ENCODE peak calls at places on chromosomes 7 and 10, in seven cellular contexts. Q is iPS-NIHi11, B is mucosa of descending colon, F is transverse colon, M is GM04504, O is H1, D is NCI-H1105 treated with DMSO at 0.1 percent for 48 hours. J is an unnamed sample.

GRCh38 chr7:468681-469590 is 50.7 kb downstream of the PDGFA start:
- DNase-seq in Q (no peak), B (peak), F (no peak), M (no peak), O (no peak), D (no peak), J (peak)

GRCh38 chr7:105141068-105141467 is 127.1 kb downstream of the KMT2E start:
- DNase-seq in Q (peak), B (no peak), F (no peak), M (peak), O (no peak), D (peak), J (no peak)

GRCh38 chr10:71270301-71270777 is 48.7 kb upstream of the SLC29A3 start:
- DNase-seq in Q (peak), B (no peak), F (peak), M (peak), O (peak), D (peak), J (no peak)

GRCh38 chr7:9645756-9646155 is 1212.3 kb downstream of the NXPH1 start:
- DNase-seq in Q (no peak), B (no peak), F (no peak), M (no peak), O (no peak), D (no peak), J (no peak)

GRCh38 chr7:71601840-71602239 is 469.9 kb downstream of the GALNT17 start:
- DNase-seq in Q (no peak), B (no peak), F (no peak), M (no peak), O (no peak), D (no peak), J (no peak)

GRCh38 chr10:27723436-27723835 is 22.2 kb downstream of the MKX start:
- DNase-seq in Q (no peak), B (no peak), F (no peak), M (peak), O (no peak), D (no peak), J (peak)

GRCh38 chr7:77657427-77658331 is 38.6 kb upstream of the RSBN1L start:
- DNase-seq in Q (peak), B (no peak), F (no peak), M (peak), O (no peak), D (peak), J (no peak)

GRCh38 chr10:11936389-11937152 is 106.0 kb downstream of the UPF2 start:
- DNase-seq in Q (peak), B (no peak), F (peak), M (no peak), O (no peak), D (no peak), J (no peak)

GRCh38 chr10:97816609-97817008 is 33.0 kb upstream of the GOLGA7B start:
- DNase-seq in Q (no peak), B (no peak), F (no peak), M (no peak), O (no peak), D (no peak), J (no peak)

GRCh38 chr10:2867788-2868299 is 199.5 kb upstream of the PFKP start:
- DNase-seq in Q (no peak), B (no peak), F (no peak), M (no peak), O (no peak), D (no peak), J (no peak)

GRCh38 chr7:130988443-130988842 is 254.4 kb upstream of the KLF14 start:
- DNase-seq in Q (no peak), B (no peak), F (no peak), M (no peak), O (no peak), D (no peak), J (no peak)

GRCh38 chr10:6223981-6224380 is 21.2 kb downstream of the PFKFB3 start:
- DNase-seq in Q (no peak), B (no peak), F (no peak), M (no peak), O (no peak), D (no peak), J (no peak)

GRCh38 chr7:109864263-109864662 is 1226.7 kb upstream of the LRRN3 start:
- DNase-seq in Q (peak), B (no peak), F (no peak), M (no peak), O (no peak), D (peak), J (no peak)

GRCh38 chr7:5375925-5376324 is 47.7 kb downstream of the TNRC18 start:
- DNase-seq in Q (no peak), B (no peak), F (no peak), M (no peak), O (no peak), D (no peak), J (no peak)

GRCh38 chr7:148868378-148868674 is 15.8 kb downstream of the EZH2 start:
- DNase-seq in Q (no peak), B (no peak), F (no peak), M (no peak), O (no peak), D (no peak), J (no peak)

GRCh38 chr7:39461263-39461662 is 104.9 kb upstream of the YAE1 start:
- DNase-seq in Q (no peak), B (no peak), F (no peak), M (no peak), O (no peak), D (no peak), J (no peak)

GRCh38 chr7:70134029-70134445 is 535.8 kb downstream of the AUTS2 start:
- DNase-seq in Q (no peak), B (no peak), F (no peak), M (no peak), O (no peak), D (peak), J (no peak)

GRCh38 chr7:32942783-32943653 is 14.2 kb upstream of the FKBP9 start:
- DNase-seq in Q (peak), B (peak), F (peak), M (peak), O (peak), D (peak), J (peak)

GRCh38 chr7:81158189-81158588 is 239.3 kb upstream of the SEMA3C start:
- DNase-seq in Q (peak), B (no peak), F (no peak), M (no peak), O (no peak), D (no peak), J (no peak)

GRCh38 chr7:37128644-37129043 is 320.0 kb downstream of the ELMO1 start:
- DNase-seq in Q (no peak), B (no peak), F (no peak), M (no peak), O (no peak), D (peak), J (no peak)

GRCh38 chr7:152710134-152710404 is 34.1 kb upstream of the XRCC2 start:
- DNase-seq in Q (no peak), B (no peak), F (no peak), M (no peak), O (no peak), D (no peak), J (no peak)

GRCh38 chr7:18667466-18667865 is 171.9 kb downstream of the HDAC9 start:
- DNase-seq in Q (peak), B (no peak), F (no peak), M (no peak), O (no peak), D (no peak), J (peak)

GRCh38 chr10:6563075-6563474 is 17.0 kb downstream of the PRKCQ start:
- DNase-seq in Q (no peak), B (no peak), F (no peak), M (no peak), O (no peak), D (no peak), J (no peak)

GRCh38 chr7:82131224-82131623 is 312.4 kb downstream of the CACNA2D1 start:
- DNase-seq in Q (no peak), B (no peak), F (no peak), M (no peak), O (no peak), D (no peak), J (no peak)

GRCh38 chr7:118109607-118110006 is 74.4 kb upstream of the LSM8 start:
- DNase-seq in Q (no peak), B (no peak), F (no peak), M (no peak), O (no peak), D (no peak), J (no peak)

GRCh38 chr10:89301721-89302445 is at the start of gene IFIT2:
- DNase-seq in Q (no peak), B (peak), F (peak), M (peak), O (no peak), D (peak), J (peak)

GRCh38 chr10:68301790-68302502 is 29.9 kb upstream of the HNRNPH3 start:
- DNase-seq in Q (peak), B (no peak), F (no peak), M (peak), O (no peak), D (peak), J (peak)

GRCh38 chr7:77497079-77497478 is 40.0 kb upstream of the PTPN12 start:
- DNase-seq in Q (no peak), B (no peak), F (no peak), M (no peak), O (no peak), D (peak), J (no peak)

GRCh38 chr10:31032515-31033132 is 959 bp upstream of the ZNF438 start:
- DNase-seq in Q (no peak), B (peak), F (peak), M (no peak), O (no peak), D (no peak), J (no peak)

GRCh38 chr7:17275749-17276671 is 22.4 kb upstream of the AHR start:
- DNase-seq in Q (no peak), B (no peak), F (no peak), M (peak), O (no peak), D (no peak), J (peak)

GRCh38 chr10:132774905-132775863 is 10.8 kb downstream of the NKX6-2 start:
- DNase-seq in Q (no peak), B (peak), F (peak), M (no peak), O (no peak), D (no peak), J (no peak)

GRCh38 chr10:77391605-77392235 is 245.9 kb downstream of the KCNMA1 start:
- DNase-seq in Q (peak), B (no peak), F (peak), M (peak), O (peak), D (peak), J (peak)

GRCh38 chr7:3201937-3202715 is 98.9 kb upstream of the SDK1 start:
- DNase-seq in Q (no peak), B (no peak), F (no peak), M (no peak), O (no peak), D (no peak), J (no peak)

GRCh38 chr10:81600185-81600584 is 274.8 kb upstream of the NRG3 start:
- DNase-seq in Q (no peak), B (no peak), F (no peak), M (no peak), O (no peak), D (no peak), J (no peak)

GRCh38 chr10:42952358-42952757 is 124.5 kb upstream of the RET start:
- DNase-seq in Q (peak), B (peak), F (no peak), M (peak), O (peak), D (no peak), J (no peak)

J was measured in BJ.